ENCODE peak calls at places on chromosomes 11 and 22, in nine cellular contexts. T is AG04450, L is pancreas, N is Peyer's patch, Y is H9, P is PC-3, A is tibial artery, U is cardiac muscle cell, K is heart right ventricle. F is an unnamed sample.

GRCh38 chr11:92663539-92663938 is 305.9 kb upstream of the MTNR1B start:
- DNase-seq in T (no peak), L (no peak), N (no peak), Y (no peak), P (no peak), A (no peak), U (no peak), K (no peak), F (no peak)

GRCh38 chr11:20249313-20249873 is 89.1 kb upstream of the DBX1 start:
- DNase-seq in T (no peak), L (no peak), N (no peak), Y (no peak), P (no peak), A (no peak), U (no peak), K (no peak), F (no peak)

GRCh38 chr11:133896028-133896427 is 50.7 kb upstream of the SPATA19 start:
- DNase-seq in T (no peak), L (no peak), N (no peak), Y (peak; percentile 12), P (no peak), A (peak; percentile 32), U (no peak), K (no peak), F (peak; percentile 34)

GRCh38 chr11:99406345-99406744 is 385.6 kb downstream of the CNTN5 start:
- DNase-seq in T (no peak), L (no peak), N (no peak), Y (peak; percentile 31), P (no peak), A (no peak), U (no peak), K (no peak), F (no peak)

GRCh38 chr11:61685611-61685955 is 5.4 kb downstream of the DAGLA start:
- DNase-seq in T (no peak), L (no peak), N (peak; percentile 44), Y (no peak), P (no peak), A (no peak), U (no peak), K (no peak), F (no peak)

GRCh38 chr11:18890615-18891014 is 48.6 kb downstream of the MRGPRX1 start:
- DNase-seq in T (no peak), L (no peak), N (no peak), Y (peak; percentile 33), P (no peak), A (no peak), U (no peak), K (no peak), F (no peak)

GRCh38 chr22:47163876-47164513 is 401.5 kb downstream of the TBC1D22A start:
- DNase-seq in T (no peak), L (no peak), N (peak; percentile 43), Y (peak; percentile 26), P (no peak), A (peak; percentile 53), U (no peak), K (peak; percentile 13), F (no peak)

GRCh38 chr11:34916810-34917780 is 677 bp downstream of the PDHX start:
- DNase-seq in T (no peak), L (no peak), N (no peak), Y (no peak), P (peak; percentile 22), A (no peak), U (peak; percentile 37), K (no peak), F (no peak)

GRCh38 chr11:58618215-58618614 is 4.2 kb upstream of the CNTF start:
- DNase-seq in T (no peak), L (no peak), N (no peak), Y (no peak), P (no peak), A (no peak), U (no peak), K (no peak), F (no peak)

GRCh38 chr11:14309425-14310192 is 49.4 kb downstream of the RRAS2 start:
- DNase-seq in T (no peak), L (no peak), N (no peak), Y (no peak), P (no peak), A (no peak), U (no peak), K (no peak), F (no peak)

GRCh38 chr11:45453721-45454120 is 167.6 kb upstream of the SYT13 start:
- DNase-seq in T (no peak), L (no peak), N (no peak), Y (no peak), P (no peak), A (no peak), U (no peak), K (no peak), F (no peak)

GRCh38 chr11:45449036-45449601 is 163.0 kb upstream of the SYT13 start:
- DNase-seq in T (no peak), L (no peak), N (no peak), Y (no peak), P (no peak), A (no peak), U (peak; percentile 43), K (no peak), F (no peak)

GRCh38 chr11:45455536-45455935 is 169.4 kb upstream of the SYT13 start:
- DNase-seq in T (no peak), L (no peak), N (no peak), Y (no peak), P (no peak), A (no peak), U (peak; percentile 82), K (no peak), F (no peak)

GRCh38 chr11:45450189-45450588 is 164.0 kb upstream of the SYT13 start:
- DNase-seq in T (no peak), L (no peak), N (no peak), Y (no peak), P (no peak), A (no peak), U (peak; percentile 69), K (no peak), F (no peak)

GRCh38 chr11:45451766-45452440 is 165.8 kb upstream of the SYT13 start:
- DNase-seq in T (no peak), L (no peak), N (no peak), Y (no peak), P (no peak), A (no peak), U (peak; percentile 87), K (no peak), F (no peak)
- H3K27ac ChIP-seq in T (no peak overlapping the region), L (no peak overlapping the region), N (no peak overlapping the region), Y (no peak overlapping the region), P (no peak overlapping the region), A (no peak overlapping the region), U (no peak overlapping the region), K (no peak overlapping the region), F (no peak overlapping the region)

GRCh38 chr11:64007629-64008282 is 21.5 kb downstream of the OTUB1 start:
- DNase-seq in T (no peak), L (peak; percentile 90), N (peak; percentile 75), Y (peak; percentile 77), P (no peak), A (peak; percentile 75), U (peak; percentile 63), K (peak; percentile 84), F (peak; percentile 85)

GRCh38 chr11:64008283-64008931 is 22.2 kb downstream of the OTUB1 start:
- DNase-seq in T (no peak), L (no peak), N (no peak), Y (no peak), P (no peak), A (no peak), U (no peak), K (no peak), F (no peak)

GRCh38 chr11:64006468-64006867 is 20.2 kb downstream of the OTUB1 start:
- DNase-seq in T (no peak), L (no peak), N (no peak), Y (no peak), P (no peak), A (no peak), U (no peak), K (no peak), F (no peak)

GRCh38 chr11:64005691-64006090 is 19.5 kb downstream of the OTUB1 start:
- DNase-seq in T (no peak), L (no peak), N (no peak), Y (no peak), P (no peak), A (no peak), U (no peak), K (no peak), F (no peak)

GRCh38 chr11:64007160-64007628 is 21.0 kb downstream of the OTUB1 start:
- DNase-seq in T (no peak), L (no peak), N (no peak), Y (peak; percentile 58), P (peak; percentile 56), A (no peak), U (peak; percentile 25), K (no peak), F (peak; percentile 61)
- TF ChIP-seq CTCF in T (no peak), L (no peak), N (no peak), Y (no peak), P (peak; percentile 11), A (no peak), U (no peak), K (no peak), F (no peak)

DNA sequence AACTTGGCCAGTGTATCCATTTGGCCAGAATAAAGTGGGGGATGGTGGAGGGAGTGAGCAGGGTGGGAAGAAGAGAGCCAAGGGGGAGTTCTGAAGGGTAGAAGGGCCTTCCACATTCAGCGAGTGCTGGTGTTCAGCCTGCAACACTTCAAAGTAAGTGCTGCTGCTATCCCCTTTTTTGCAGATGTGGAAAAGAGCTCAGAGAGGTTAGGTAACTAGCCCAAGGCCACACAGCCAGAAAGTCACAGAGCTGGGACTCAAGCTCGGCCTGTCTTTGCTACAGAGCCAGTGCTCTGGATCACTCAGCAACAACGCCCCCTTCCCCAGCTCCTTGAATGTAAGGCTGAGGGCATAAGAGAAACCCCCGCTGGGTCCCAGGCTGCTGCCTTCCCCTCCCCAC is 5.2 kb upstream of the RHOD start:
- DNase-seq in T (no peak), L (no peak), N (no peak), Y (no peak), P (no peak), A (no peak), U (no peak), K (no peak), F (no peak)
- H3K27ac ChIP-seq in T (no peak overlapping the region), L (no peak overlapping the region), N (no peak overlapping the region), Y (no peak overlapping the region), P (no peak overlapping the region), A (no peak overlapping the region), U (no peak overlapping the region), K (no peak overlapping the region), F (no peak overlapping the region)

DNA sequence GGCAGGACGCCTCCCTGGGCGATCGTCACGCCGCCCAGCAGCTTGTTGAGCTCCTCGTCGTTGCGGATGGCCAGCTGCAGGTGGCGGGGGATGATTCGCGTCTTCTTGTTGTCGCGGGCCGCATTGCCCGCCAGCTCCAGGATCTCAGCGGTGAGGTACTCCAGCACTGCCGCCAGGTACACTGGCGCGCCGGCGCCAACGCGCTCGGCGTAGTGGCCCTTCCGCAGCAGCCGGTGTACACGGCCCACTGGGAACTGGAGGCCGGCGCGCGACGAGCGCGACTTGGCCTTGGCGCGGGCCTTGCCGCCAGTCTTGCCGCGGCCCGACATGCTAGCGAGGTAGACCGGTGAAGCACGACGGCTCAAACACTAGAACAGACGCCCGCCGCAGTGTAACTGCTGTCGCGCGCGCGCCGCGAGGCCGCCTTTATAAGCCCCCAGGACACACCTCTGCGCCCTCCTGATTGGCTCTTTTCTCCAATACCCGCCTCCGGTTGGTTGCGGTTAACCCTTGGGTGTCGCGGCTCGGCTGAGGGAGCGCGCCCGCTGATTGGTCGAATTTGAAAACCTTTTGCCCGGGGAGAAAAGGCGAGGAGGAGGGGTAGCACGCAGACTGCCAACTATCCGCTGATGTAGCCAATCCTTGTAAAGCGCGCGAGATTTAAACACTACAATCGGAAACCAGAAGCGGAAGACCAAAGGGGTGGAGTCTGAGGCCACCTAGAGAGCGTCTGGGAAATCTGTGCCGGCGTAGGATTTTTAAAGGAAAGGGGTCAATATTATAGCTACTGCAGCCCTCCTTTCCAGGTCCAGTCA is 6.4 kb downstream of the DPAGT1 start:
- DNase-seq in T (peak; percentile 100), L (peak; percentile 99), N (peak; percentile 99), Y (peak; percentile 100), P (peak; percentile 100), A (peak; percentile 100), U (peak; percentile 100), K (peak; percentile 97), F (peak; percentile 100)
- TF ChIP-seq CTCF in T (no peak), L (no peak), N (no peak), Y (peak; percentile 27), P (peak; percentile 29), A (no peak), U (no peak), K (no peak), F (no peak)